ENCODE peak calls at places on chromosomes 16 and 17, in six cellular contexts. C is stimulated activated CD4-positive, alpha-beta T cell treated with anti-CD3 and anti-CD28 coated beads, Interleukin-2, amount 100 ng/mL, for 48 hours; L is HCT116; V is ovary; P is activated naive CD8-positive, alpha-beta T cell treated with anti-CD3 and anti-CD28 coated beads, Interleukin-2, amount 10 ng/mL, durations not matched to agents 7 days and 5 days; X is GM10248. F is an unnamed sample.

GRCh38 chr16:56848056-56848936 is 16.7 kb upstream of the SLC12A3 start:
- DNase-seq in C (no peak), L (no peak), V (peak), P (no peak), X (no peak), F (no peak)

GRCh38 chr16:19874816-19875546 is 9.7 kb downstream of the GPRC5B start:
- DNase-seq in C (no peak), L (no peak), V (no peak), P (no peak), X (no peak), F (no peak)

GRCh38 chr16:72311426-72311825 is 139.5 kb upstream of the PMFBP1 start:
- DNase-seq in C (no peak), L (no peak), V (no peak), P (no peak), X (no peak), F (no peak)

GRCh38 chr17:17849147-17849820 is 12.5 kb upstream of the SREBF1 start:
- DNase-seq in C (peak), L (no peak), V (peak), P (peak), X (peak), F (no peak)

GRCh38 chr16:89115216-89115949 is 21.7 kb downstream of the ACSF3 start:
- DNase-seq in C (peak), L (no peak), V (peak), P (peak), X (peak), F (no peak)

GRCh38 chr17:38918129-38918913 is 7.1 kb upstream of the LASP1NB start:
- DNase-seq in C (no peak), L (no peak), V (no peak), P (no peak), X (no peak), F (no peak)

GRCh38 chr17:1107777-1108559 is 71.8 kb downstream of the ABR start:
- DNase-seq in C (no peak), L (no peak), V (no peak), P (no peak), X (no peak), F (no peak)

GRCh38 chr16:49213594-49213993 is 68.0 kb downstream of the CBLN1 start:
- DNase-seq in C (no peak), L (no peak), V (no peak), P (no peak), X (no peak), F (no peak)

GRCh38 chr16:66703359-66704215 is 7.0 kb upstream of the CMTM4 start:
- DNase-seq in C (no peak), L (no peak), V (no peak), P (no peak), X (no peak), F (no peak)

GRCh38 chr17:46774108-46774737 is 44.3 kb downstream of the WNT3 start:
- DNase-seq in C (no peak), L (no peak), V (no peak), P (peak), X (no peak), F (no peak)

GRCh38 chr17:21459536-21459935 is 83.4 kb downstream of the KCNJ12 start:
- DNase-seq in C (no peak), L (no peak), V (no peak), P (no peak), X (no peak), F (no peak)

GRCh38 chr16:10895053-10895946 is 18.3 kb downstream of the CIITA start:
- DNase-seq in C (peak), L (no peak), V (peak), P (peak), X (no peak), F (peak)

GRCh38 chr17:73419896-73420295 is 108.1 kb upstream of the CDC42EP4 start:
- DNase-seq in C (no peak), L (no peak), V (no peak), P (no peak), X (no peak), F (no peak)

GRCh38 chr16:83615553-83615952 is 192.2 kb upstream of the HSBP1 start:
- DNase-seq in C (no peak), L (no peak), V (no peak), P (no peak), X (no peak), F (no peak)

GRCh38 chr16:58127033-58127556 is 2.1 kb downstream of the CFAP20 start:
- DNase-seq in C (no peak), L (no peak), V (no peak), P (no peak), X (no peak), F (no peak)

GRCh38 chr16:3152273-3153076 is 17.6 kb downstream of the ZNF213 start:
- DNase-seq in C (peak), L (peak), V (peak), P (peak), X (peak), F (peak)

GRCh38 chr16:16127469-16128116 is 95.7 kb downstream of the ABCC6 start:
- DNase-seq in C (peak), L (peak), V (peak), P (peak), X (peak), F (peak)

GRCh38 chr16:82192665-82193064 is 22.6 kb upstream of the MPHOSPH6 start:
- DNase-seq in C (no peak), L (no peak), V (no peak), P (peak), X (no peak), F (no peak)

GRCh38 chr17:55609737-55610201 is 98.5 kb upstream of the SMIM36 start:
- DNase-seq in C (no peak), L (no peak), V (peak), P (no peak), X (no peak), F (no peak)

GRCh38 chr16:59686405-59686804 is 952.3 kb upstream of the GOT2 start:
- DNase-seq in C (no peak), L (no peak), V (no peak), P (no peak), X (no peak), F (no peak)

GRCh38 chr17:66799839-66800537 is 34.9 kb upstream of the CACNG5 start:
- DNase-seq in C (no peak), L (no peak), V (no peak), P (no peak), X (no peak), F (no peak)

GRCh38 chr17:68612228-68612922 is 11.2 kb upstream of the FAM20A start:
- DNase-seq in C (no peak), L (no peak), V (no peak), P (no peak), X (no peak), F (no peak)

GRCh38 chr16:57432989-57433388 is 14.2 kb downstream of the CIAPIN1 start:
- DNase-seq in C (no peak), L (no peak), V (no peak), P (no peak), X (no peak), F (no peak)

GRCh38 chr16:89721644-89722391 is 481 bp downstream of the ZNF276 start:
- DNase-seq in C (peak), L (no peak), V (no peak), P (peak), X (peak), F (no peak)

GRCh38 chr16:66344533-66345145 is 21.9 kb upstream of the CDH5 start:
- DNase-seq in C (peak), L (no peak), V (no peak), P (no peak), X (peak), F (no peak)

GRCh38 chr16:64882385-64882784 is 239.5 kb downstream of the CDH11 start:
- DNase-seq in C (no peak), L (no peak), V (peak), P (no peak), X (no peak), F (no peak)

GRCh38 chr17:37170881-37171460 is 204.8 kb upstream of the C17orf78 start:
- DNase-seq in C (no peak), L (no peak), V (no peak), P (no peak), X (no peak), F (no peak)

GRCh38 chr16:15034266-15035162 is 21.4 kb downstream of the NTAN1 start:
- DNase-seq in C (no peak), L (no peak), V (no peak), P (no peak), X (no peak), F (no peak)

GRCh38 chr17:10243905-10244844 is 45.8 kb upstream of the GAS7 start:
- DNase-seq in C (no peak), L (no peak), V (no peak), P (no peak), X (no peak), F (no peak)

GRCh38 chr17:50225693-50226092 is 24.3 kb upstream of the COL1A1 start:
- DNase-seq in C (no peak), L (no peak), V (no peak), P (no peak), X (no peak), F (no peak)

GRCh38 chr16:64305663-64306062 is 816.2 kb downstream of the CDH11 start:
- DNase-seq in C (no peak), L (no peak), V (no peak), P (no peak), X (no peak), F (no peak)

GRCh38 chr16:735982-736453 is 4.8 kb downstream of the CIAO3 start:
- DNase-seq in C (peak), L (no peak), V (no peak), P (no peak), X (peak), F (no peak)